ENCODE peak calls at places on chromosomes 12 and 14, in seven cellular contexts. Q is naive thymus-derived CD4-positive, alpha-beta T cell; M is A549; H is GM23248; X is Peyer's patch; J is cardiac muscle cell; L is psoas muscle. P is an unnamed sample. For H3K9me3, the result is how much of the 10 kb centered on the place peaks cover.

GRCh38 chr14:92154283-92154942 is 32.6 kb downstream of the CPSF2 start:
- DNase-seq in Q (no peak), M (no peak), H (peak), X (no peak), J (no peak), L (no peak), P (no peak)

GRCh38 chr14:49418789-49419188 is 167.4 kb downstream of the RPS29 start:
- DNase-seq in Q (no peak), M (no peak), H (no peak), X (no peak), J (no peak), L (no peak), P (no peak)

GRCh38 chr12:124453419-124454351 is 113.7 kb downstream of the NCOR2 start:
- DNase-seq in Q (peak), M (peak), H (peak), X (peak), J (peak), L (peak), P (peak)

GRCh38 chr14:42045393-42045792 is 438.7 kb downstream of the LRFN5 start:
- DNase-seq in Q (no peak), M (no peak), H (no peak), X (no peak), J (no peak), L (no peak), P (no peak)

GRCh38 chr12:45688188-45688587 is 41.3 kb upstream of the ARID2 start:
- DNase-seq in Q (no peak), M (no peak), H (no peak), X (no peak), J (no peak), L (no peak), P (no peak)

GRCh38 chr12:24955389-24955788 is 6.5 kb upstream of the BCAT1 start:
- DNase-seq in Q (no peak), M (no peak), H (no peak), X (no peak), J (no peak), L (no peak), P (no peak)

GRCh38 chr14:35336171-35337073 is 44.2 kb downstream of the PSMA6 start:
- DNase-seq in Q (no peak), M (peak), H (no peak), X (peak), J (peak), L (peak), P (peak)

GRCh38 chr12:21809100-21809499 is 34.6 kb upstream of the KCNJ8 start:
- DNase-seq in Q (no peak), M (no peak), H (no peak), X (no peak), J (no peak), L (no peak), P (no peak)

GRCh38 chr14:23376477-23377200 is at the start of gene CMTM5:
- DNase-seq in Q (no peak), M (no peak), H (no peak), X (no peak), J (peak), L (no peak), P (no peak)

GRCh38 chr12:92055877-92056276 is 89.8 kb downstream of the BTG1 start:
- DNase-seq in Q (no peak), M (no peak), H (no peak), X (peak), J (no peak), L (no peak), P (no peak)

GRCh38 chr12:93712204-93712603 is 35.0 kb downstream of the CRADD start:
- DNase-seq in Q (no peak), M (no peak), H (no peak), X (no peak), J (no peak), L (no peak), P (no peak)

GRCh38 chr12:13425766-13426165 is 229.2 kb downstream of the EMP1 start:
- DNase-seq in Q (no peak), M (peak), H (peak), X (no peak), J (peak), L (no peak), P (no peak)

GRCh38 chr14:64841121-64841611 is 38.5 kb downstream of the SPTB start:
- DNase-seq in Q (no peak), M (peak), H (peak), X (no peak), J (peak), L (peak), P (no peak)

GRCh38 chr14:104157303-104157928 is 19.0 kb downstream of the KIF26A start:
- DNase-seq in Q (no peak), M (no peak), H (no peak), X (no peak), J (no peak), L (no peak), P (no peak)

GRCh38 chr14:101355284-101355683 is 206.0 kb upstream of the DIO3 start:
- DNase-seq in Q (no peak), M (no peak), H (no peak), X (peak), J (no peak), L (no peak), P (peak)

GRCh38 chr14:95915326-95915725 is 38.7 kb downstream of the TUNAR start:
- DNase-seq in Q (no peak), M (no peak), H (no peak), X (no peak), J (no peak), L (no peak), P (no peak)

GRCh38 chr12:93896427-93896826 is 219.3 kb downstream of the CRADD start:
- DNase-seq in Q (no peak), M (no peak), H (peak), X (no peak), J (peak), L (no peak), P (no peak)

GRCh38 chr14:94571395-94571794 is 9.8 kb upstream of the SERPINA5 start:
- DNase-seq in Q (no peak), M (no peak), H (peak), X (peak), J (peak), L (no peak), P (no peak)

GRCh38 chr12:122166422-122167327 is 7.3 kb downstream of the IL31 start:
- DNase-seq in Q (peak), M (no peak), H (no peak), X (no peak), J (no peak), L (no peak), P (no peak)

GRCh38 chr12:117829108-117829507 is 139.7 kb downstream of the KSR2 start:
- DNase-seq in Q (no peak), M (no peak), H (no peak), X (no peak), J (no peak), L (no peak), P (no peak)

GRCh38 chr14:69693823-69694729 is 72.9 kb upstream of the SRSF5 start:
- DNase-seq in Q (no peak), M (peak), H (peak), X (peak), J (no peak), L (no peak), P (no peak)

GRCh38 chr12:124767075-124767821 is 96.4 kb downstream of the SCARB1 start:
- DNase-seq in Q (peak), M (peak), H (peak), X (peak), J (peak), L (peak), P (peak)

GRCh38 chr14:90576581-90576980 is 179.8 kb downstream of the CALM1 start:
- DNase-seq in Q (no peak), M (no peak), H (peak), X (no peak), J (peak), L (no peak), P (no peak)

GRCh38 chr14:24092110-24092959 is 1.8 kb upstream of the PCK2 start:
- DNase-seq in Q (no peak), M (no peak), H (peak), X (peak), J (peak), L (no peak), P (no peak)

GRCh38 chr12:128801879-128802391 is 21.8 kb downstream of the SLC15A4 start:
- DNase-seq in Q (no peak), M (no peak), H (peak), X (no peak), J (no peak), L (no peak), P (no peak)

GRCh38 chr12:1878214-1878613 is 40.2 kb downstream of the CACNA2D4 start:
- DNase-seq in Q (no peak), M (no peak), H (no peak), X (no peak), J (no peak), L (no peak), P (no peak)

GRCh38 chr14:86404425-86404824 is 874.5 kb downstream of the FLRT2 start:
- DNase-seq in Q (no peak), M (peak), H (no peak), X (no peak), J (peak), L (no peak), P (no peak)

GRCh38 chr14:94373708-94374107 is 14.7 kb downstream of the SERPINA1 start:
- DNase-seq in Q (no peak), M (peak), H (peak), X (no peak), J (peak), L (peak), P (no peak)

GRCh38 chr14:60893916-60894315 is 87.0 kb downstream of the TRMT5 start:
- DNase-seq in Q (no peak), M (no peak), H (no peak), X (no peak), J (no peak), L (no peak), P (no peak)

GRCh38 chr12:20044304-20044703 is 324.0 kb upstream of the PDE3A start:
- DNase-seq in Q (no peak), M (no peak), H (no peak), X (no peak), J (no peak), L (no peak), P (no peak)

GRCh38 chr12:117552971-117553370 is 191.5 kb upstream of the NOS1 start:
- DNase-seq in Q (no peak), M (no peak), H (no peak), X (no peak), J (no peak), L (no peak), P (no peak)

GRCh38 chr14:71444030-71444822 is 488.0 kb upstream of the RGS6 start:
- DNase-seq in Q (no peak), M (no peak), H (no peak), X (no peak), J (no peak), L (no peak), P (no peak)

GRCh38 chr12:57549909-57550627 is at the start of gene KIF5A:
- DNase-seq in Q (peak), M (no peak), H (peak), X (peak), J (no peak), L (no peak), P (peak)

GRCh38 chr14:31275731-31276130 is 68.1 kb upstream of the HECTD1 start:
- DNase-seq in Q (no peak), M (peak), H (no peak), X (no peak), J (no peak), L (no peak), P (no peak)
- H3K9me3 ChIP-seq in Q (under half), M (under half), H (under half), X (under half), J (under half), L (under half), P (under half)

DNA sequence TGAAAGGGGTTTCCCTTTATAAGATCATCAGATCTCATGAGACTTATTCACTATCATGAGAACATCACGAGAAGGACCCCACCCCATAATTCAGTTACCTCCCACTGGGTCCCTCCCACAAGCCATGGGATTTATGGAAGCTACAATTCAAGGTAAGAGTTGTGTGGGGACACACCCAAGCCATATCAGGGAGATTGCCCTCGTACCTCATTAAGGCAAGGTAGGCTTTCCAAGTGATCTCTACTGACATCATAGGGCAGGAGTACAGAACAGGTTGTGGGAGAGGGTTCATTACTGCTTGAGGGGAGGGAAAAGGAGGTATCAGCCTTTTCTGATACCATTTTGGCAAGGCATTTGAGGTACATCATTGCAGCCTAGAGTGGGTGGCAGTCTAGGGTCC is 524.6 kb downstream of the PRKD1 start:
- DNase-seq in Q (no peak), M (no peak), H (no peak), X (peak), J (no peak), L (no peak), P (no peak)
- H3K9me3 ChIP-seq in Q (under half), M (under half), H (under half), X (under half), J (under half), L (under half), P (under half)

DNA sequence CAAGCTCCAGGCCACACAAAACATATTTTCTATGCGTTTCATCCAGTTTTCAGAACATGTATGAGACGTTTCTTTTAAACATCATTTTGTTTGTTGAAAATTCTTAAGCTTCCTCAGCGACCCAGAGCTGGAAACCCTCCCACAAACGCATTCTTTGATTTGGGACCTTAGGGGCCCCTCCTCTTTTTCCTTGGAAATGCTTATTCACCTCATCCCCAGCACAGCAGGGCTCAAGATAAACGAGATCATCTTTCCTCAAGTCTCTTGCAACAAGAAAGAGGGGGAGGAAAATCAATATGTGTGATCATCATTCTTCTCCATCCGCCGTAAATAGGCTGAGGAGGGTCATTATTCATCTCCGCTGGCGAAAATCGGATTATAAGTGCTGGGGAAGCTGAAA is 1415.2 kb downstream of the AACS start:
- DNase-seq in Q (no peak), M (no peak), H (no peak), X (no peak), J (no peak), L (no peak), P (no peak)
- H3K9me3 ChIP-seq in Q (under half), M (under half), H (under half), X (under half), J (under half), L (under half), P (under half)

DNA sequence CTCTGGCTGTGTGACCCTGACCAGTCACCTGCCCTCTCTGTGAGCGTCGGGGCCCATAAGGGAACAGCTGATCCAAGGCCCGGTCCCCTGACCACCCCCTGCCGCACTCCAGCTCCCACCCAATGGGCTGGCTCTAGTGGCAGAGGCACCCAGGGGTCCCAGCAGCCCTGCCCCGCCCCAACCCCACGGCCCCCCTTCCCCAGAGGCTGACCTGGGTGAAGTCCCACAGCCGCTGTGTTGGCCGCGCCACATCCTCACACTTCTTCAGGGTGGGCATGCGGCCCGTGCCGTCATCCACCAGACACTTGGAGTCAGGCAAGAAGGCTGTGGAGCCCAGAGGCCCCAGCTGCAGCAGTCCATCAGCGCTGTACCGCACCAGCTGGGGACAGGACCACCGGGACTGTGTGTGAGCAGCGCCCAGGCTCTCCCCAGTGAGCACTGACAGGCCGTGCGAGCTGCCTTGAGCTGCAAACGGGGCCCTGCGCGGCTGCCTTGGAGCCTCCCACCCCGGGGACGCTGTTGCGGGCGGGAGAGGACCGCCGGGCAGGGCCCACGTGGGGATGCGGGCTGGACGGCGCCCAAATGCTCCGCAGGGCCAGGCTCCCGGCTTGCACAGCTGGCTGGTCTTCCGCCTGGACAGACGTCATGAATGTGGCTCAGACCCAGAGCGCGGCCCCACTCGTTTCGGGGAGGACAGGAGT is 53.5 kb downstream of the NOC4L start:
- DNase-seq in Q (no peak), M (no peak), H (no peak), X (no peak), J (peak), L (no peak), P (no peak)
- H3K9me3 ChIP-seq in Q (under half), M (under half), H (under half), X (under half), J (under half), L (under half), P (under half)

GRCh38 chr14:98120831-98121464 is 1151.0 kb downstream of the BCL11B start:
- DNase-seq in Q (no peak), M (no peak), H (no peak), X (no peak), J (no peak), L (no peak), P (no peak)

GRCh38 chr14:98118749-98119148 is 1153.2 kb downstream of the BCL11B start:
- DNase-seq in Q (no peak), M (no peak), H (no peak), X (no peak), J (no peak), L (no peak), P (no peak)

GRCh38 chr14:98119739-98120138 is 1152.3 kb downstream of the BCL11B start:
- DNase-seq in Q (no peak), M (no peak), H (no peak), X (no peak), J (no peak), L (no peak), P (no peak)

DNA sequence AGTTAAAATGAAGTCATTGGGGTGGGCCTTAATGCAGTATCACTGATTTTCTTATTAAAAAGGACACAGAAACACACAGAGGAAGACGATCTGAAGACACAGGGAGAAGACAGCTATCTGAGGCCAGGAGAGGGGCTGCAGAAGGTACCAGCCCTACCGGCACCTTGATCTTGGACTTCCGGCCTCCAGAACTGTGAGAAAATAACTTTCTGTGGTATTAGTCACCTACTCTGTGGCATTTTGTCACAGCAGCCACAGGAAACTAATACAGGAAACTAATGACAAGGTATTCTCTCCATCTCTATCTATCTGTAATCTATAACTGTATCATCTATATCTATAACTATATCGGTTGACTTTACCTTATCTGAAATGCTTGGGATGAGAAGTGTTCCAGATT is 1149.5 kb downstream of the BCL11B start:
- DNase-seq in Q (no peak), M (no peak), H (no peak), X (no peak), J (no peak), L (no peak), P (no peak)
- H3K9me3 ChIP-seq in Q (under half), M (under half), H (under half), X (under half), J (under half), L (under half), P (under half)

GRCh38 chr14:27040552-27040951 is 442.7 kb upstream of the NOVA1 start:
- DNase-seq in Q (no peak), M (no peak), H (no peak), X (no peak), J (no peak), L (no peak), P (no peak)
- H3K9me3 ChIP-seq in Q (under half), M (under half), H (under half), X (under half), J (under half), L (under half), P (under half)

P was measured in aorta.